ENCODE peak calls at places on chromosomes 1 and 21, in five cellular contexts. One of them, this sample, is unnamed.

GRCh38 chr21:21690068-21690665 is 692.0 kb downstream of the NCAM2 start:
- DNase-seq in activated T-cell treated with anti-CD3 and anti-CD28 coated beads, Interleukin-2, amount 50 U/mL, for 1 hour: no peak
- DNase-seq in HTR-8/SVneo: no peak
- DNase-seq in neural crest cell: no peak
- DNase-seq in activated CD4-positive, alpha-beta T cell treated with anti-CD3 and anti-CD28 coated beads, Interleukin-2, amount 50 U/mL, for 48 hours: no peak
- DNase-seq in this sample: no peak

GRCh38 chr1:160121388-160121787 is 5.8 kb downstream of the ATP1A2 start:
- DNase-seq in activated T-cell treated with anti-CD3 and anti-CD28 coated beads, Interleukin-2, amount 50 U/mL, for 1 hour: no peak
- DNase-seq in HTR-8/SVneo: no peak
- DNase-seq in neural crest cell: no peak
- DNase-seq in activated CD4-positive, alpha-beta T cell treated with anti-CD3 and anti-CD28 coated beads, Interleukin-2, amount 50 U/mL, for 48 hours: no peak
- DNase-seq in this sample: no peak

GRCh38 chr21:43021756-43022600 is 47.6 kb downstream of the PKNOX1 start:
- DNase-seq in activated T-cell treated with anti-CD3 and anti-CD28 coated beads, Interleukin-2, amount 50 U/mL, for 1 hour: no peak
- DNase-seq in HTR-8/SVneo: no peak
- DNase-seq in neural crest cell: no peak
- DNase-seq in activated CD4-positive, alpha-beta T cell treated with anti-CD3 and anti-CD28 coated beads, Interleukin-2, amount 50 U/mL, for 48 hours: no peak
- DNase-seq in this sample: no peak

GRCh38 chr1:76006234-76006633 is 68.3 kb upstream of the ST6GALNAC3 start:
- DNase-seq in activated T-cell treated with anti-CD3 and anti-CD28 coated beads, Interleukin-2, amount 50 U/mL, for 1 hour: no peak
- DNase-seq in HTR-8/SVneo: no peak
- DNase-seq in neural crest cell: no peak
- DNase-seq in activated CD4-positive, alpha-beta T cell treated with anti-CD3 and anti-CD28 coated beads, Interleukin-2, amount 50 U/mL, for 48 hours: no peak
- DNase-seq in this sample: peak

GRCh38 chr1:2982615-2983318 is 38.5 kb upstream of the ACTRT2 start:
- DNase-seq in activated T-cell treated with anti-CD3 and anti-CD28 coated beads, Interleukin-2, amount 50 U/mL, for 1 hour: peak
- DNase-seq in HTR-8/SVneo: no peak
- DNase-seq in neural crest cell: no peak
- DNase-seq in activated CD4-positive, alpha-beta T cell treated with anti-CD3 and anti-CD28 coated beads, Interleukin-2, amount 50 U/mL, for 48 hours: no peak
- DNase-seq in this sample: no peak

GRCh38 chr1:181135462-181135781 is 46.9 kb downstream of the IER5 start:
- DNase-seq in activated T-cell treated with anti-CD3 and anti-CD28 coated beads, Interleukin-2, amount 50 U/mL, for 1 hour: no peak
- DNase-seq in HTR-8/SVneo: no peak
- DNase-seq in neural crest cell: no peak
- DNase-seq in activated CD4-positive, alpha-beta T cell treated with anti-CD3 and anti-CD28 coated beads, Interleukin-2, amount 50 U/mL, for 48 hours: no peak
- DNase-seq in this sample: peak

GRCh38 chr21:14699433-14700410 is 153.6 kb upstream of the SAMSN1 start:
- DNase-seq in activated T-cell treated with anti-CD3 and anti-CD28 coated beads, Interleukin-2, amount 50 U/mL, for 1 hour: no peak
- DNase-seq in HTR-8/SVneo: no peak
- DNase-seq in neural crest cell: no peak
- DNase-seq in activated CD4-positive, alpha-beta T cell treated with anti-CD3 and anti-CD28 coated beads, Interleukin-2, amount 50 U/mL, for 48 hours: no peak
- DNase-seq in this sample: no peak

GRCh38 chr1:160410412-160411005 is 10.1 kb downstream of the VANGL2 start:
- DNase-seq in activated T-cell treated with anti-CD3 and anti-CD28 coated beads, Interleukin-2, amount 50 U/mL, for 1 hour: no peak
- DNase-seq in HTR-8/SVneo: no peak
- DNase-seq in neural crest cell: peak
- DNase-seq in activated CD4-positive, alpha-beta T cell treated with anti-CD3 and anti-CD28 coated beads, Interleukin-2, amount 50 U/mL, for 48 hours: no peak
- DNase-seq in this sample: no peak

GRCh38 chr1:1861339-1861730 is 29.6 kb downstream of the GNB1 start:
- DNase-seq in activated T-cell treated with anti-CD3 and anti-CD28 coated beads, Interleukin-2, amount 50 U/mL, for 1 hour: no peak
- DNase-seq in HTR-8/SVneo: no peak
- DNase-seq in neural crest cell: no peak
- DNase-seq in activated CD4-positive, alpha-beta T cell treated with anti-CD3 and anti-CD28 coated beads, Interleukin-2, amount 50 U/mL, for 48 hours: no peak
- DNase-seq in this sample: no peak

GRCh38 chr1:228318823-228319241 is 87.8 kb downstream of the TRIM11 start:
- DNase-seq in activated T-cell treated with anti-CD3 and anti-CD28 coated beads, Interleukin-2, amount 50 U/mL, for 1 hour: peak
- DNase-seq in HTR-8/SVneo: no peak
- DNase-seq in neural crest cell: no peak
- DNase-seq in activated CD4-positive, alpha-beta T cell treated with anti-CD3 and anti-CD28 coated beads, Interleukin-2, amount 50 U/mL, for 48 hours: no peak
- DNase-seq in this sample: no peak

GRCh38 chr1:36176151-36176949 is 20.4 kb downstream of the MAP7D1 start:
- DNase-seq in activated T-cell treated with anti-CD3 and anti-CD28 coated beads, Interleukin-2, amount 50 U/mL, for 1 hour: no peak
- DNase-seq in HTR-8/SVneo: no peak
- DNase-seq in neural crest cell: no peak
- DNase-seq in activated CD4-positive, alpha-beta T cell treated with anti-CD3 and anti-CD28 coated beads, Interleukin-2, amount 50 U/mL, for 48 hours: no peak
- DNase-seq in this sample: no peak

GRCh38 chr1:81974883-81975555 is 174.3 kb downstream of the ADGRL2 start:
- DNase-seq in activated T-cell treated with anti-CD3 and anti-CD28 coated beads, Interleukin-2, amount 50 U/mL, for 1 hour: no peak
- DNase-seq in HTR-8/SVneo: no peak
- DNase-seq in neural crest cell: no peak
- DNase-seq in activated CD4-positive, alpha-beta T cell treated with anti-CD3 and anti-CD28 coated beads, Interleukin-2, amount 50 U/mL, for 48 hours: no peak
- DNase-seq in this sample: no peak

GRCh38 chr1:78101514-78101913 is 55.7 kb downstream of the GIPC2 start:
- DNase-seq in activated T-cell treated with anti-CD3 and anti-CD28 coated beads, Interleukin-2, amount 50 U/mL, for 1 hour: no peak
- DNase-seq in HTR-8/SVneo: peak
- DNase-seq in neural crest cell: no peak
- DNase-seq in activated CD4-positive, alpha-beta T cell treated with anti-CD3 and anti-CD28 coated beads, Interleukin-2, amount 50 U/mL, for 48 hours: no peak
- DNase-seq in this sample: peak

GRCh38 chr1:64956733-64957441 is 9.5 kb downstream of the JAK1 start:
- DNase-seq in activated T-cell treated with anti-CD3 and anti-CD28 coated beads, Interleukin-2, amount 50 U/mL, for 1 hour: no peak
- DNase-seq in HTR-8/SVneo: no peak
- DNase-seq in neural crest cell: no peak
- DNase-seq in activated CD4-positive, alpha-beta T cell treated with anti-CD3 and anti-CD28 coated beads, Interleukin-2, amount 50 U/mL, for 48 hours: peak
- DNase-seq in this sample: no peak

GRCh38 chr1:240905225-240905765 is 293.3 kb upstream of the GREM2 start:
- DNase-seq in activated T-cell treated with anti-CD3 and anti-CD28 coated beads, Interleukin-2, amount 50 U/mL, for 1 hour: no peak
- DNase-seq in HTR-8/SVneo: no peak
- DNase-seq in neural crest cell: no peak
- DNase-seq in activated CD4-positive, alpha-beta T cell treated with anti-CD3 and anti-CD28 coated beads, Interleukin-2, amount 50 U/mL, for 48 hours: no peak
- DNase-seq in this sample: no peak

GRCh38 chr21:37712204-37712934 is 203.9 kb downstream of the KCNJ6 start:
- DNase-seq in activated T-cell treated with anti-CD3 and anti-CD28 coated beads, Interleukin-2, amount 50 U/mL, for 1 hour: no peak
- DNase-seq in HTR-8/SVneo: peak
- DNase-seq in neural crest cell: peak
- DNase-seq in activated CD4-positive, alpha-beta T cell treated with anti-CD3 and anti-CD28 coated beads, Interleukin-2, amount 50 U/mL, for 48 hours: peak
- DNase-seq in this sample: peak

GRCh38 chr1:63775418-63776127 is 1.8 kb downstream of the ROR1 start:
- DNase-seq in activated T-cell treated with anti-CD3 and anti-CD28 coated beads, Interleukin-2, amount 50 U/mL, for 1 hour: no peak
- DNase-seq in HTR-8/SVneo: no peak
- DNase-seq in neural crest cell: no peak
- DNase-seq in activated CD4-positive, alpha-beta T cell treated with anti-CD3 and anti-CD28 coated beads, Interleukin-2, amount 50 U/mL, for 48 hours: no peak
- DNase-seq in this sample: no peak

GRCh38 chr1:240385985-240386978 is 225.7 kb downstream of the GREM2 start:
- DNase-seq in activated T-cell treated with anti-CD3 and anti-CD28 coated beads, Interleukin-2, amount 50 U/mL, for 1 hour: no peak
- DNase-seq in HTR-8/SVneo: peak
- DNase-seq in neural crest cell: no peak
- DNase-seq in activated CD4-positive, alpha-beta T cell treated with anti-CD3 and anti-CD28 coated beads, Interleukin-2, amount 50 U/mL, for 48 hours: no peak
- DNase-seq in this sample: no peak

GRCh38 chr1:226308166-226308722 is 720 bp downstream of the LIN9 start:
- DNase-seq in activated T-cell treated with anti-CD3 and anti-CD28 coated beads, Interleukin-2, amount 50 U/mL, for 1 hour: no peak
- DNase-seq in HTR-8/SVneo: no peak
- DNase-seq in neural crest cell: peak
- DNase-seq in activated CD4-positive, alpha-beta T cell treated with anti-CD3 and anti-CD28 coated beads, Interleukin-2, amount 50 U/mL, for 48 hours: peak
- DNase-seq in this sample: no peak

GRCh38 chr1:113928950-113929749 is at the start of gene HIPK1:
- DNase-seq in activated T-cell treated with anti-CD3 and anti-CD28 coated beads, Interleukin-2, amount 50 U/mL, for 1 hour: peak
- DNase-seq in HTR-8/SVneo: peak
- DNase-seq in neural crest cell: peak
- DNase-seq in activated CD4-positive, alpha-beta T cell treated with anti-CD3 and anti-CD28 coated beads, Interleukin-2, amount 50 U/mL, for 48 hours: peak
- DNase-seq in this sample: peak

GRCh38 chr1:204684551-204685235 is 845 bp downstream of the LRRN2 start:
- DNase-seq in activated T-cell treated with anti-CD3 and anti-CD28 coated beads, Interleukin-2, amount 50 U/mL, for 1 hour: no peak
- DNase-seq in HTR-8/SVneo: peak
- DNase-seq in neural crest cell: peak
- DNase-seq in activated CD4-positive, alpha-beta T cell treated with anti-CD3 and anti-CD28 coated beads, Interleukin-2, amount 50 U/mL, for 48 hours: no peak
- DNase-seq in this sample: no peak

GRCh38 chr1:201266774-201267173 is 16.5 kb upstream of the PKP1 start:
- DNase-seq in activated T-cell treated with anti-CD3 and anti-CD28 coated beads, Interleukin-2, amount 50 U/mL, for 1 hour: no peak
- DNase-seq in HTR-8/SVneo: peak
- DNase-seq in neural crest cell: no peak
- DNase-seq in activated CD4-positive, alpha-beta T cell treated with anti-CD3 and anti-CD28 coated beads, Interleukin-2, amount 50 U/mL, for 48 hours: no peak
- DNase-seq in this sample: no peak

GRCh38 chr1:20191266-20191665 is 4.9 kb upstream of the PLA2G2C start:
- DNase-seq in activated T-cell treated with anti-CD3 and anti-CD28 coated beads, Interleukin-2, amount 50 U/mL, for 1 hour: no peak
- DNase-seq in HTR-8/SVneo: no peak
- DNase-seq in neural crest cell: no peak
- DNase-seq in activated CD4-positive, alpha-beta T cell treated with anti-CD3 and anti-CD28 coated beads, Interleukin-2, amount 50 U/mL, for 48 hours: no peak
- DNase-seq in this sample: no peak

GRCh38 chr1:97308131-97308530 is 586.5 kb downstream of the PTBP2 start:
- DNase-seq in activated T-cell treated with anti-CD3 and anti-CD28 coated beads, Interleukin-2, amount 50 U/mL, for 1 hour: no peak
- DNase-seq in HTR-8/SVneo: no peak
- DNase-seq in neural crest cell: no peak
- DNase-seq in activated CD4-positive, alpha-beta T cell treated with anti-CD3 and anti-CD28 coated beads, Interleukin-2, amount 50 U/mL, for 48 hours: no peak
- DNase-seq in this sample: no peak

GRCh38 chr1:226784081-226785049 is 45.3 kb upstream of the ITPKB start:
- DNase-seq in activated T-cell treated with anti-CD3 and anti-CD28 coated beads, Interleukin-2, amount 50 U/mL, for 1 hour: no peak
- DNase-seq in HTR-8/SVneo: no peak
- DNase-seq in neural crest cell: no peak
- DNase-seq in activated CD4-positive, alpha-beta T cell treated with anti-CD3 and anti-CD28 coated beads, Interleukin-2, amount 50 U/mL, for 48 hours: no peak
- DNase-seq in this sample: no peak

GRCh38 chr1:244173765-244174164 is 122.7 kb downstream of the ZBTB18 start:
- DNase-seq in activated T-cell treated with anti-CD3 and anti-CD28 coated beads, Interleukin-2, amount 50 U/mL, for 1 hour: no peak
- DNase-seq in HTR-8/SVneo: peak
- DNase-seq in neural crest cell: no peak
- DNase-seq in activated CD4-positive, alpha-beta T cell treated with anti-CD3 and anti-CD28 coated beads, Interleukin-2, amount 50 U/mL, for 48 hours: no peak
- DNase-seq in this sample: no peak

GRCh38 chr1:15219280-15220023 is 27.6 kb upstream of the FHAD1 start:
- DNase-seq in activated T-cell treated with anti-CD3 and anti-CD28 coated beads, Interleukin-2, amount 50 U/mL, for 1 hour: no peak
- DNase-seq in HTR-8/SVneo: no peak
- DNase-seq in neural crest cell: no peak
- DNase-seq in activated CD4-positive, alpha-beta T cell treated with anti-CD3 and anti-CD28 coated beads, Interleukin-2, amount 50 U/mL, for 48 hours: no peak
- DNase-seq in this sample: no peak